ENCODE peak calls at places on chromosomes 11 and 22, in eight cellular contexts. E, X, Q, K, C, U, W and Y are unnamed samples.

GRCh38 chr22:33357894-33358440 is 299.8 kb upstream of the SYN3 start:
- DNase-seq in X (no peak), Q (no peak), W (no peak), K (no peak), C (no peak), E (no peak), U (no peak), Y (no peak)

GRCh38 chr11:128796275-128796674 is 70.8 kb downstream of the KCNJ1 start:
- DNase-seq in U (no peak), E (peak), Q (peak), K (no peak), W (no peak), X (no peak), C (no peak), Y (peak)

GRCh38 chr22:31340360-31340759 is 5.8 kb downstream of the PATZ1 start:
- DNase-seq in K (no peak), W (no peak), U (no peak), E (no peak), C (no peak), Q (no peak), X (no peak), Y (no peak)

GRCh38 chr11:4704054-4704789 is at the start of gene MMP26:
- DNase-seq in K (no peak), C (no peak), W (no peak), X (no peak), E (no peak), Q (no peak), U (no peak), Y (no peak)

GRCh38 chr11:100687630-100688395 is 725 bp downstream of the ARHGAP42 start:
- DNase-seq in C (peak), Q (peak), K (peak), W (peak), E (peak), X (peak), U (peak), Y (peak)

GRCh38 chr22:29951675-29952413 is 68.9 kb downstream of the MTMR3 start:
- DNase-seq in E (peak), X (no peak), C (no peak), Q (no peak), K (no peak), W (no peak), U (no peak), Y (no peak)

GRCh38 chr11:66745356-66746235 is 16.6 kb upstream of the SPTBN2 start:
- DNase-seq in U (peak), C (peak), Q (no peak), W (no peak), K (no peak), E (no peak), X (peak), Y (no peak)

GRCh38 chr11:75656044-75656726 is 12.7 kb downstream of the MAP6 start:
- DNase-seq in U (no peak), W (no peak), C (no peak), X (no peak), K (no peak), E (peak), Q (no peak), Y (no peak)

GRCh38 chr11:73951797-73952196 is 971 bp downstream of the DNAJB13 start:
- DNase-seq in U (no peak), E (peak), X (no peak), Q (no peak), W (no peak), C (no peak), K (no peak), Y (no peak)

GRCh38 chr11:704799-705645 is 1.0 kb upstream of the EPS8L2 start:
- DNase-seq in Q (no peak), U (no peak), K (no peak), W (peak), C (no peak), X (peak), E (no peak), Y (no peak)

GRCh38 chr11:85316967-85317366 is 310.2 kb downstream of the DLG2 start:
- DNase-seq in Q (no peak), W (no peak), C (no peak), E (no peak), U (no peak), X (no peak), K (no peak), Y (no peak)

GRCh38 chr11:34405079-34405858 is 33.5 kb upstream of the CAT start:
- DNase-seq in Q (peak), U (no peak), C (no peak), E (peak), K (no peak), X (no peak), W (no peak), Y (no peak)

GRCh38 chr22:19713650-19714319 is 518 bp upstream of the SEPTIN5 start:
- DNase-seq in K (no peak), E (no peak), U (no peak), X (no peak), C (no peak), W (peak), Q (no peak), Y (no peak)

GRCh38 chr11:6991227-6991626 is 28.9 kb downstream of the ZNF214 start:
- DNase-seq in W (no peak), X (no peak), E (no peak), K (no peak), C (no peak), Q (no peak), U (no peak), Y (no peak)

GRCh38 chr11:107563702-107564101 is 1.8 kb downstream of the ALKBH8 start:
- DNase-seq in C (no peak), E (peak), Q (peak), K (peak), U (no peak), W (peak), X (no peak), Y (peak)

GRCh38 chr11:77027275-77027674 is 6.9 kb upstream of the B3GNT6 start:
- DNase-seq in W (no peak), U (no peak), C (no peak), K (no peak), Q (peak), E (peak), X (no peak), Y (peak)

GRCh38 chr11:30329150-30329940 is 6.4 kb downstream of the ARL14EP start:
- DNase-seq in E (peak), W (no peak), X (no peak), C (no peak), K (no peak), Q (no peak), U (no peak), Y (no peak)

GRCh38 chr11:69906453-69906907 is 87.3 kb upstream of the FGF3 start:
- DNase-seq in K (no peak), E (no peak), W (no peak), X (no peak), U (no peak), Q (no peak), C (no peak), Y (no peak)

GRCh38 chr11:122109932-122110331 is 6.1 kb downstream of the BLID start:
- DNase-seq in Q (no peak), K (no peak), U (no peak), C (no peak), E (no peak), X (no peak), W (no peak), Y (no peak)

GRCh38 chr11:119368121-119369034 is 13.1 kb downstream of the USP2 start:
- DNase-seq in C (no peak), X (no peak), W (peak), K (no peak), Q (no peak), U (peak), E (peak), Y (no peak)

GRCh38 chr11:10452211-10452767 is 2.8 kb upstream of the AMPD3 start:
- DNase-seq in C (no peak), W (no peak), X (no peak), K (no peak), Q (no peak), U (no peak), E (no peak), Y (no peak)

GRCh38 chr11:58316142-58316541 is 42.7 kb downstream of the OR5B17 start:
- DNase-seq in X (no peak), Q (peak), U (no peak), K (no peak), E (peak), C (no peak), W (no peak), Y (no peak)

GRCh38 chr22:38312261-38312800 is 4.9 kb downstream of the CSNK1E start:
- DNase-seq in E (no peak), W (no peak), C (no peak), Q (no peak), X (no peak), U (no peak), K (no peak), Y (no peak)

GRCh38 chr22:47067911-47068654 is 305.6 kb downstream of the TBC1D22A start:
- DNase-seq in Q (no peak), K (no peak), U (no peak), W (no peak), X (no peak), E (no peak), C (no peak), Y (no peak)

GRCh38 chr11:121389651-121390050 is 62.5 kb upstream of the SORL1 start:
- DNase-seq in E (peak), C (peak), X (no peak), Q (peak), K (no peak), W (no peak), U (peak), Y (peak)

GRCh38 chr22:37310815-37311595 is 28.7 kb downstream of the CYTH4 start:
- DNase-seq in K (no peak), E (no peak), W (no peak), Q (no peak), X (peak), U (no peak), C (no peak), Y (no peak)

GRCh38 chr11:7538023-7538422 is 24.2 kb downstream of the PPFIBP2 start:
- DNase-seq in Q (no peak), U (no peak), C (no peak), K (no peak), X (no peak), W (no peak), E (no peak), Y (no peak)

GRCh38 chr22:28743852-28744251 is 2.0 kb downstream of the HSCB start:
- DNase-seq in Q (no peak), W (no peak), E (no peak), K (no peak), X (no peak), C (no peak), U (no peak), Y (no peak)

GRCh38 chr22:28736296-28737155 is 5.1 kb downstream of the CHEK2 start:
- DNase-seq in W (no peak), U (no peak), X (no peak), K (no peak), C (no peak), E (no peak), Q (no peak), Y (no peak)

GRCh38 chr22:28741200-28741757 is 341 bp downstream of the CHEK2 start:
- DNase-seq in U (no peak), E (no peak), X (no peak), W (no peak), K (no peak), C (no peak), Q (no peak), Y (no peak)

GRCh38 chr22:28742562-28742962 is 723 bp downstream of the HSCB start:
- DNase-seq in Q (no peak), E (no peak), C (no peak), U (no peak), W (no peak), X (no peak), K (no peak), Y (no peak)

DNA sequence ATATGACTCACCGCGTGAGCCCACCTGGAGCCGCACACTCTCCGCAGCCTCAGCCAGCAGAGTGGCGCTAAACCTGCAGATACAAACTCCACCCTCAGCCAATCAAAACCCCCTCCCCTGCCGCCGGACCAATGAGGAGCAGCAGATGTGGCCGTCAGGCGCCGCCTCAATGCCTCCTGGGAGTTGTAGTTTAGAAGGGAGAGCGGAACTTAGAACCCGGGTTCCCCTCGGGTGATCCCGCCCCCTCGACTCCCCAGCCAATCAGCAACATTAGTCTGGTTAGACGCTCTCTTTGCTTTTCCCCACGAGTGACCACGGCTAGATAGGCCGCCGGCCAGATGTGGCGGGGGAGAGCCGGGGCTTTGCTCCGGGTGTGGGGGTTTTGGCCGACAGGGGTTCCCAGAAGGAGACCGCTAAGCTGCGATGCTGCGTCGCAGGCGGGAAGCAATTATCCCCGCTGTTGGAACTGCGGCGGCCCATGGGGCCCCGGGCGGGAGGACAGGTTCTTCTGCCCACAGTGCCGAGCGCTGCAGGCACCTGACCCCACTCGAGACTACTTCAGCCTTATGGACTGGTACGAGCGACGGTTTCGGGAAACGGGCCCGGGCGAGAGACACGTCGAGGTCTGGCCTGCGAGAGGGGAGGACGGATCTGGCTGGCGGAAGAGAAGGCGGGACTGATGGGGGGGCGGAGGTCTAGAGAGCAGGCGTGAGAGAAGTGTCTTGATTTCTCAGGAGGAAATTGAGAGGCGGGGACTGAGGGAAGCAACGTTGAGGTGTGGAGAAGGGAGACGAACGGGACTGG is at the start of the genes CHEK2 and HSCB:
- DNase-seq in E (peak), U (peak), K (peak), W (peak), Q (peak), C (peak), X (peak), Y (peak)
- TF ChIP-seq CTCF in E (no peak), U (peak), K (no peak), W (peak), Q (no peak), C (peak), X (no peak), Y (no peak)

GRCh38 chr11:26569646-26570045 is 2.4 kb downstream of the MUC15 start:
- DNase-seq in E (no peak), Q (no peak), C (no peak), U (no peak), K (no peak), X (no peak), W (no peak), Y (no peak)

GRCh38 chr11:26572770-26573402 is 823 bp upstream of the MUC15 start:
- DNase-seq in K (no peak), Q (no peak), W (no peak), X (peak), U (no peak), C (no peak), E (no peak), Y (no peak)

GRCh38 chr11:26573896-26574295 is 1.8 kb upstream of the MUC15 start:
- DNase-seq in Q (no peak), U (no peak), E (no peak), C (no peak), K (no peak), X (no peak), W (no peak), Y (no peak)

GRCh38 chr11:26575946-26576345 is 3.9 kb upstream of the MUC15 start:
- DNase-seq in U (no peak), X (no peak), E (no peak), K (no peak), Q (no peak), C (no peak), W (no peak), Y (no peak)

GRCh38 chr11:26571861-26572654 is at the start of gene MUC15:
- DNase-seq in X (peak), C (no peak), Q (no peak), E (no peak), K (no peak), U (no peak), W (no peak), Y (no peak)
- H3K4me3 ChIP-seq in X (peak), C (no peak), Q (no peak), E (no peak), K (no peak), U (no peak), W (no peak), Y (no peak)

GRCh38 chr11:11618973-11619435 is 2.8 kb downstream of the GALNT18 start:
- DNase-seq in Q (no peak), K (no peak), E (no peak), C (no peak), W (no peak), X (no peak), U (no peak), Y (no peak)
- TF ChIP-seq CTCF in Q (no peak), K (no peak), E (no peak), C (no peak), W (no peak), X (no peak), U (peak), Y (no peak)

GRCh38 chr22:41780714-41781507 is 19.6 kb upstream of the CCDC134 start:
- DNase-seq in E (peak), C (peak), W (no peak), U (peak), K (no peak), Q (peak), X (peak), Y (no peak)
- H3K4me3 ChIP-seq in E (no peak), C (no peak), W (no peak), U (no peak), K (no peak), Q (no peak), X (peak), Y (no peak)

DNA sequence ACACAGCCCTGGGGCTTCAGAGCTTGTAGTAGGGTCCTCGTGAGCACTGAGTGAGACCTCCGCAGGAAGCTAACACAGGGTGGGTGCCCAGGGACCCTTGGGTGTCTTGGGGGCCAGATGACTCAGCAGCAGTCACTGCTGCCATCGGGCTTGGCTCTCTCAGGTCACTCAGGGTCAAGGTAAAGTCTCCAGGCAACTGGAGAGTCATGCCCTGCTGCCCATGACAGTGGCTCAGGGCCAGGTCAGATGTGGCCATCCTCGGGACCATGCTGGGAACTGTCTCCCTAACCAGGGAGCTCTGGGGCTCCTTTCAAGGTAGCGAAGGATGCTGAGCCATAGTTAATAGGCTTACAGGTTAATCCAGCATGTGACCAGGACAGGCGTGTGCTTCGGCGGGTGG is 44.4 kb upstream of the SLC22A12 start:
- DNase-seq in E (no peak), C (no peak), Q (no peak), U (no peak), K (no peak), X (peak), W (no peak), Y (no peak)
- TF ChIP-seq CTCF in E (no peak), C (no peak), Q (no peak), U (no peak), K (no peak), X (no peak), W (no peak), Y (no peak)

DNA sequence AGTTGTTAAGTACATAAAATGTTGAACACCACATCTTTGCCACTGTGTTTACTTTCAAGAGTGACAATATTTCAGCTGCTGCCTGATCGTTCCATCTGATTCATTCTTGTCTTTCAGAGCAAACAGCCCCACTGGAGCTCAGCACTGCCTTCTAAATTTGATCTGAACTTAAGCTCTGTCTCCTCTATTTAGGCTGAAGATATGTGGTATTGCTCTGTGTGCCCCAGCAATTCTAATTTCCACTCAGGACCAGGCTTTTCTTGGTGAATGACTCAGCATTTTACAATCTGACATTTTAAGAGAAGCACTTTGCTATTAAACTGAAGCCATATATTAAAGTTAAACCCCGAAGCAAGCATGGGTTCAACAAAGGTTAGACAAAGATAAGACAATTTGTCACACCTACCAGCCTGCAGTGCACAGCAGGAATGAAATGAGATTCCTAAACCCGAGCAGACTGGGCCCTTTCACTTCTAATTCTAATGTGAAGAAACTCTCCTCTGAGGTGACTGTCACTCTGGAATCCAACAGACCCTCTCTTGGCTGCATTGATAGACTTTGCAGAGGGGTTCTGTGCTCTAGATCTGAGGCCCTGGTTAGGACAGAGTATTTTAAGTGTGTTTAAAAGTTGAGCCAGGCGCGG is 41.7 kb upstream of the PLET1 start:
- DNase-seq in C (no peak), X (no peak), E (peak), U (no peak), K (no peak), Q (peak), W (no peak), Y (no peak)
- H3K4me3 ChIP-seq in C (no peak), X (no peak), E (no peak), U (no peak), K (no peak), Q (no peak), W (no peak), Y (no peak)

GRCh38 chr22:43953988-43954771 is 1.1 kb upstream of the SAMM50 start:
- DNase-seq in C (no peak), K (no peak), U (no peak), E (no peak), W (no peak), X (no peak), Q (no peak), Y (no peak)

GRCh38 chr22:43956805-43957463 is 1.7 kb downstream of the SAMM50 start:
- DNase-seq in C (no peak), X (no peak), E (no peak), W (no peak), U (no peak), K (no peak), Q (no peak), Y (no peak)

GRCh38 chr22:43956383-43956782 is 1.1 kb downstream of the SAMM50 start:
- DNase-seq in C (no peak), X (no peak), W (no peak), Q (no peak), U (no peak), K (no peak), E (no peak), Y (no peak)

GRCh38 chr22:43955883-43956286 is 643 bp downstream of the SAMM50 start:
- DNase-seq in Q (peak), C (no peak), E (peak), K (no peak), W (no peak), X (no peak), U (no peak), Y (no peak)

GRCh38 chr22:43955040-43955882 is at the start of gene SAMM50:
- DNase-seq in W (peak), C (peak), K (peak), X (peak), U (peak), Q (peak), E (peak), Y (peak)
- TF ChIP-seq CTCF in W (no peak), C (peak), K (no peak), X (no peak), U (peak), Q (peak), E (no peak), Y (peak)

GRCh38 chr22:25019427-25020184 is 67.1 kb downstream of the KIAA1671 start:
- DNase-seq in W (no peak), Q (no peak), X (no peak), K (no peak), U (no peak), E (no peak), C (no peak), Y (no peak)

GRCh38 chr22:25018009-25018408 is 65.5 kb downstream of the KIAA1671 start:
- DNase-seq in U (no peak), W (no peak), C (no peak), K (no peak), E (no peak), Q (no peak), X (no peak), Y (no peak)

GRCh38 chr22:25021976-25022711 is 69.6 kb downstream of the KIAA1671 start:
- DNase-seq in E (peak), W (no peak), X (no peak), U (peak), K (no peak), C (no peak), Q (no peak), Y (no peak)

GRCh38 chr22:25023879-25024278 is 71.4 kb downstream of the KIAA1671 start:
- DNase-seq in W (no peak), Q (no peak), C (no peak), K (no peak), U (no peak), E (no peak), X (no peak), Y (no peak)

GRCh38 chr22:25021409-25021808 is 68.9 kb downstream of the KIAA1671 start:
- DNase-seq in K (no peak), U (no peak), W (no peak), C (no peak), Q (no peak), X (no peak), E (no peak), Y (no peak)
- H3K4me3 ChIP-seq in K (no peak), U (no peak), W (no peak), C (no peak), Q (no peak), X (no peak), E (no peak), Y (no peak)